ENCODE peak calls at places on chromosome 7, in four cellular contexts. J, B, Y and X are unnamed samples.
A peak's percentile ranks its signal among the peaks of the same experiment; 100 is the strongest.

GRCh38 chr7:131819891-131820290 is 263.5 kb upstream of the PODXL start:
- DNase-seq in B (no peak), J (no peak), Y (no peak), X (no peak)

GRCh38 chr7:117997862-117998825 is 124.9 kb upstream of the CTTNBP2 start:
- DNase-seq in J (no peak), B (no peak), Y (no peak), X (no peak)

GRCh38 chr7:69610675-69611037 is 12.4 kb downstream of the AUTS2 start:
- DNase-seq in J (no peak), B (no peak), Y (no peak), X (no peak)

GRCh38 chr7:77679608-77680007 is 16.7 kb upstream of the RSBN1L start:
- DNase-seq in B (no peak), Y (no peak), J (no peak), X (no peak)

GRCh38 chr7:157813053-157813452 is 476.2 kb downstream of the DNAJB6 start:
- DNase-seq in B (no peak), J (no peak), Y (no peak), X (no peak)

GRCh38 chr7:25289522-25289921 is 61.2 kb upstream of the NPVF start:
- DNase-seq in B (no peak), J (no peak), Y (no peak), X (no peak)

GRCh38 chr7:99573257-99573656 is 14.8 kb downstream of the ZNF655 start:
- DNase-seq in B (no peak), Y (no peak), J (no peak), X (no peak)

GRCh38 chr7:116494472-116494871 is 5.1 kb upstream of the CAV2 start:
- DNase-seq in Y (no peak), J (no peak), B (no peak), X (no peak)

GRCh38 chr7:149496642-149497391 is 792 bp downstream of the ZNF746 start:
- DNase-seq in Y (no peak), J (peak; percentile 44), B (peak; percentile 35), X (peak; percentile 90)

GRCh38 chr7:127768241-127768640 is 116.2 kb downstream of the SND1 start:
- DNase-seq in Y (no peak), J (no peak), B (no peak), X (peak; percentile 68)

GRCh38 chr7:57646219-57646900 is 196.4 kb downstream of the ZNF716 start:
- DNase-seq in J (no peak), Y (no peak), B (no peak), X (no peak)

GRCh38 chr7:2856388-2857169 is 12.5 kb upstream of the GNA12 start:
- DNase-seq in B (no peak), Y (no peak), J (no peak), X (no peak)